ENCODE peak calls at places on chromosomes 5 and 9, in six cellular contexts. C, J, G, N, L and H are unnamed samples.

GRCh38 chr9:86396412-86396811 is 42.2 kb upstream of the TUT7 start:
- DNase-seq in J (no peak), C (no peak), L (no peak), N (no peak), G (no peak), H (no peak)

GRCh38 chr5:80806929-80807328 is 152.1 kb upstream of the DHFR start:
- DNase-seq in N (no peak), L (no peak), C (no peak), G (no peak), J (no peak), H (no peak)

GRCh38 chr5:152649609-152650008 is 244.5 kb upstream of the NMUR2 start:
- DNase-seq in J (no peak), N (no peak), G (no peak), L (no peak), C (no peak), H (no peak)

GRCh38 chr5:93532370-93532769 is 48.6 kb downstream of the NR2F1-AS1 start:
- DNase-seq in C (no peak), G (peak), J (peak), N (peak), L (peak), H (peak)

GRCh38 chr5:134902071-134902801 is 2.7 kb upstream of the PCBD2 start:
- DNase-seq in N (peak), G (no peak), C (peak), J (no peak), L (peak), H (peak)

GRCh38 chr5:3376611-3377010 is 219.0 kb upstream of the IRX1 start:
- DNase-seq in J (no peak), L (no peak), N (no peak), C (no peak), G (no peak), H (no peak)

GRCh38 chr5:94240064-94240463 is 378.3 kb downstream of the KIAA0825 start:
- DNase-seq in G (no peak), N (no peak), L (no peak), C (no peak), J (no peak), H (no peak)

GRCh38 chr5:8714197-8714596 is 831.7 kb downstream of the SEMA5A start:
- DNase-seq in J (no peak), L (no peak), G (no peak), N (no peak), C (no peak), H (no peak)

GRCh38 chr5:108638021-108638420 is 109.7 kb upstream of the FER start:
- DNase-seq in L (no peak), G (no peak), N (peak), J (no peak), C (no peak), H (no peak)

GRCh38 chr5:43075319-43076293 is 35.5 kb upstream of the ANXA2R start:
- DNase-seq in L (peak), J (no peak), G (no peak), N (no peak), C (no peak), H (no peak)

GRCh38 chr5:39169081-39169480 is 50.3 kb downstream of the FYB1 start:
- DNase-seq in J (peak), L (peak), N (no peak), G (peak), C (no peak), H (no peak)

GRCh38 chr5:157860898-157861894 is 2.3 kb upstream of the CLINT1 start:
- DNase-seq in N (no peak), G (no peak), C (no peak), J (no peak), L (no peak), H (no peak)

GRCh38 chr5:6236858-6237481 is 141.4 kb downstream of the MED10 start:
- DNase-seq in L (no peak), G (no peak), C (no peak), N (no peak), J (no peak), H (no peak)

GRCh38 chr9:127450170-127450830 is 906 bp downstream of the RPL12 start:
- DNase-seq in G (peak), L (no peak), N (no peak), C (no peak), J (no peak), H (no peak)

GRCh38 chr5:140345919-140346347 is 470 bp downstream of the HBEGF start:
- DNase-seq in G (peak), L (no peak), N (no peak), C (peak), J (no peak), H (no peak)

GRCh38 chr5:126369995-126370731 is 53.0 kb upstream of the GRAMD2B start:
- DNase-seq in G (peak), J (no peak), N (peak), L (no peak), C (no peak), H (no peak)

GRCh38 chr5:73066466-73066865 is 53.9 kb upstream of the TMEM171 start:
- DNase-seq in C (no peak), N (no peak), G (peak), L (peak), J (peak), H (no peak)

GRCh38 chr5:89071101-89071940 is 188.3 kb upstream of the MEF2C start:
- DNase-seq in C (no peak), G (no peak), J (no peak), N (no peak), L (no peak), H (no peak)

GRCh38 chr9:11702529-11702928 is 990.7 kb upstream of the TYRP1 start:
- DNase-seq in J (no peak), L (peak), G (no peak), N (peak), C (no peak), H (no peak)

GRCh38 chr5:80481019-80481893 is 6.6 kb upstream of the FAM151B start:
- DNase-seq in C (no peak), N (peak), L (no peak), G (peak), J (peak), H (peak)

GRCh38 chr5:72234898-72235297 is 85.1 kb downstream of the MRPS27 start:
- DNase-seq in L (no peak), N (peak), G (no peak), J (no peak), C (no peak), H (no peak)

GRCh38 chr9:135613946-135614805 is 25.2 kb downstream of the GLT6D1 start:
- DNase-seq in L (no peak), C (no peak), N (no peak), G (no peak), J (no peak), H (no peak)

GRCh38 chr5:126339215-126339805 is 83.9 kb upstream of the GRAMD2B start:
- DNase-seq in N (peak), C (no peak), L (no peak), J (no peak), G (peak), H (peak)

GRCh38 chr5:28766565-28767158 is 1728.3 kb upstream of the CDH9 start:
- DNase-seq in J (peak), C (no peak), L (no peak), N (peak), G (peak), H (peak)

GRCh38 chr5:139647406-139648204 is 544 bp upstream of the CXXC5 start:
- DNase-seq in J (no peak), C (no peak), G (no peak), L (no peak), N (no peak), H (no peak)

GRCh38 chr5:1729641-1730486 is 69.8 kb downstream of the MRPL36 start:
- DNase-seq in G (no peak), N (no peak), L (no peak), J (no peak), C (no peak), H (no peak)

GRCh38 chr5:119991645-119992044 is 362.3 kb downstream of the FAM170A start:
- DNase-seq in G (no peak), L (no peak), J (no peak), C (no peak), N (no peak), H (no peak)

GRCh38 chr5:95786821-95787408 is 35.6 kb downstream of the GLRX start:
- DNase-seq in N (no peak), J (peak), G (peak), L (no peak), C (no peak), H (no peak)

GRCh38 chr5:170444181-170444580 is 55.0 kb upstream of the KCNMB1 start:
- DNase-seq in L (no peak), G (no peak), N (no peak), J (no peak), C (no peak), H (no peak)

GRCh38 chr5:143931986-143932385 is 120.0 kb downstream of the HMHB1 start:
- DNase-seq in C (no peak), G (no peak), N (no peak), J (no peak), L (no peak), H (no peak)

GRCh38 chr5:5374034-5374715 is 48.3 kb upstream of the ICE1 start:
- DNase-seq in G (peak), C (no peak), N (no peak), J (peak), L (peak), H (no peak)

GRCh38 chr5:172736524-172737135 is 34.4 kb downstream of the DUSP1 start:
- DNase-seq in J (no peak), N (no peak), C (no peak), L (no peak), G (no peak), H (no peak)

GRCh38 chr5:96151891-96152290 is 190.2 kb upstream of the ELL2 start:
- DNase-seq in J (no peak), L (no peak), N (peak), G (no peak), C (no peak), H (peak)

GRCh38 chr5:86463339-86463738 is 154.4 kb upstream of the COX7C start:
- DNase-seq in L (no peak), C (no peak), G (no peak), J (no peak), N (no peak), H (no peak)

GRCh38 chr5:154962494-154962893 is 21.6 kb downstream of the MRPL22 start:
- DNase-seq in G (peak), N (peak), J (peak), C (no peak), L (no peak), H (no peak)

GRCh38 chr9:126146254-126147145 is 180.1 kb upstream of the MVB12B start:
- DNase-seq in L (no peak), C (no peak), J (no peak), G (peak), N (peak), H (peak)

GRCh38 chr9:92236465-92236864 is 57.0 kb downstream of the IARS1 start:
- DNase-seq in C (no peak), G (no peak), J (no peak), L (no peak), N (no peak), H (no peak)